ENCODE peak calls at places on chromosome 5, in nine cellular contexts. G, E, W, U, N, B, K, Y and I are unnamed samples.

GRCh38 chr5:147763791-147764525 is 18.6 kb downstream of the JAKMIP2 start:
- DNase-seq in G (no peak), E (no peak), W (no peak), U (no peak), N (no peak), B (no peak), K (no peak), Y (no peak), I (no peak)

GRCh38 chr5:135535820-135536801 is at the start of gene NEUROG1:
- DNase-seq in G (no peak), E (no peak), W (no peak), U (no peak), N (no peak), B (no peak), K (no peak), Y (no peak), I (no peak)

GRCh38 chr5:128144491-128144890 is 60.9 kb downstream of the SLC12A2 start:
- DNase-seq in G (no peak), E (no peak), W (no peak), U (no peak), N (no peak), B (no peak), K (no peak), Y (no peak), I (no peak)

GRCh38 chr5:76801159-76801802 is 17.5 kb upstream of the F2RL1 start:
- DNase-seq in G (no peak), E (no peak), W (peak; percentile 56), U (no peak), N (no peak), B (no peak), K (no peak), Y (no peak), I (no peak)

GRCh38 chr5:109411627-109412026 is 1.9 kb upstream of the PJA2 start:
- DNase-seq in G (no peak), E (no peak), W (no peak), U (no peak), N (no peak), B (no peak), K (no peak), Y (peak; percentile 15), I (no peak)

GRCh38 chr5:14872070-14872989 is 752 bp upstream of the ANKH start:
- DNase-seq in G (peak; percentile 80), E (peak; percentile 58), W (peak; percentile 87), U (peak; percentile 58), N (peak; percentile 81), B (peak; percentile 33), K (peak; percentile 64), Y (peak; percentile 21), I (no peak)

GRCh38 chr5:65907138-65907537 is 19.2 kb upstream of the ERBIN start:
- DNase-seq in G (no peak), E (no peak), W (no peak), U (no peak), N (no peak), B (no peak), K (no peak), Y (no peak), I (no peak)

GRCh38 chr5:57171818-57172465 is 1.9 kb upstream of the GPBP1 start:
- DNase-seq in G (no peak), E (peak; percentile 37), W (no peak), U (no peak), N (no peak), B (peak; percentile 45), K (no peak), Y (no peak), I (no peak)

GRCh38 chr5:136094913-136095641 is 37.6 kb upstream of the SMAD5 start:
- DNase-seq in G (no peak), E (no peak), W (no peak), U (no peak), N (no peak), B (no peak), K (no peak), Y (no peak), I (no peak)

GRCh38 chr5:53422539-53422938 is 57.9 kb upstream of the FST start:
- DNase-seq in G (no peak), E (no peak), W (no peak), U (no peak), N (no peak), B (no peak), K (no peak), Y (no peak), I (no peak)

GRCh38 chr5:38008198-38008597 is 168.4 kb upstream of the GDNF start:
- DNase-seq in G (no peak), E (no peak), W (no peak), U (no peak), N (no peak), B (no peak), K (no peak), Y (no peak), I (no peak)

GRCh38 chr5:178378527-178379484 is 146.2 kb upstream of the PHYKPL start:
- DNase-seq in G (no peak), E (no peak), W (no peak), U (no peak), N (no peak), B (no peak), K (no peak), Y (no peak), I (no peak)

GRCh38 chr5:139634028-139634325 is 14.2 kb upstream of the CXXC5 start:
- DNase-seq in G (no peak), E (peak; percentile 13), W (no peak), U (no peak), N (no peak), B (no peak), K (peak; percentile 69), Y (no peak), I (no peak)

GRCh38 chr5:38404236-38404635 is 145.9 kb downstream of the EGFLAM start:
- DNase-seq in G (no peak), E (no peak), W (no peak), U (no peak), N (no peak), B (no peak), K (no peak), Y (no peak), I (no peak)

GRCh38 chr5:160315968-160316367 is 3.6 kb upstream of the CCNJL start:
- DNase-seq in G (no peak), E (peak; percentile 51), W (no peak), U (no peak), N (no peak), B (no peak), K (peak; percentile 4), Y (peak; percentile 76), I (no peak)

GRCh38 chr5:180599590-180599914 is 8.3 kb upstream of the SCGB3A1 start:
- DNase-seq in G (no peak), E (no peak), W (no peak), U (no peak), N (no peak), B (no peak), K (no peak), Y (no peak), I (no peak)

GRCh38 chr5:62785588-62785987 is 207.0 kb downstream of the LRRC70 start:
- DNase-seq in G (no peak), E (no peak), W (no peak), U (no peak), N (no peak), B (no peak), K (no peak), Y (no peak), I (no peak)

GRCh38 chr5:79636981-79637733 is 24.9 kb downstream of the TENT2 start:
- DNase-seq in G (no peak), E (no peak), W (no peak), U (no peak), N (no peak), B (no peak), K (no peak), Y (no peak), I (no peak)

GRCh38 chr5:174436805-174437204 is 287.6 kb upstream of the MSX2 start:
- DNase-seq in G (no peak), E (no peak), W (no peak), U (no peak), N (no peak), B (no peak), K (no peak), Y (no peak), I (no peak)
- H3K4me3 ChIP-seq in G (no peak overlapping the region), E (no peak overlapping the region), W (no peak overlapping the region), U (no peak overlapping the region), N (no peak overlapping the region), B (no peak overlapping the region), K (no peak overlapping the region), Y (no peak overlapping the region), I (no peak overlapping the region)

GRCh38 chr5:138226917-138227316 is 13.8 kb upstream of the CDC23 start:
- DNase-seq in G (no peak), E (no peak), W (no peak), U (no peak), N (no peak), B (no peak), K (no peak), Y (no peak), I (no peak)

GRCh38 chr5:138230981-138231589 is 18.0 kb upstream of the CDC23 start:
- DNase-seq in G (no peak), E (peak; percentile 50), W (no peak), U (no peak), N (no peak), B (no peak), K (no peak), Y (no peak), I (no peak)

GRCh38 chr5:138233280-138233679 is 20.2 kb upstream of the CDC23 start:
- DNase-seq in G (no peak), E (no peak), W (no peak), U (no peak), N (no peak), B (no peak), K (no peak), Y (no peak), I (no peak)

GRCh38 chr5:138229387-138229786 is 16.3 kb upstream of the CDC23 start:
- DNase-seq in G (no peak), E (no peak), W (no peak), U (no peak), N (no peak), B (no peak), K (no peak), Y (no peak), I (no peak)

DNA sequence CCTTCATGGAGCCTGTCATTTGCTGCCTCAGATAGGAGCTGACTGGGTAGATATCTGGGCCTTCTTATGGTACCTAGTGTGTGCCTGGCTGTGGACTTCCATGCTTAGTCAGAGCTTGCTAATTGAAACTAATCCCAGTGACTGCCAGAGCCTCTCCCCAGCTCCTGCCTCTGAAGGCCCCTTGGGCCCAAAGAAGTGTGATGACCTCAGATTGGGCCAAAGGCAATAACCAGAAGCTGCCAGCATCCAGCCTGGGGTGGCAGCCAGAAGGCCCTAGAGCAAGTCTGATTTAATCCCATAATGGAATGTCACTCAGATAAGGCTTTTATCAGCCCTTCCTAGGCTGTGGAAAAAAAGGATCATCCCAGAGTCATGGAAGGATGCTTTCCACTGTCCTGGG is 17.1 kb upstream of the CDC23 start:
- DNase-seq in G (no peak), E (peak; percentile 31), W (peak; percentile 73), U (no peak), N (peak; percentile 72), B (no peak), K (no peak), Y (no peak), I (no peak)
- H3K27ac ChIP-seq in G (no peak overlapping the region), E (peak overlapping the region; percentile 26), W (peak overlapping the region; percentile 62), U (no peak overlapping the region), N (no peak overlapping the region), B (no peak overlapping the region), K (no peak overlapping the region), Y (no peak overlapping the region), I (no peak overlapping the region)

GRCh38 chr5:174472956-174473355 is 251.4 kb upstream of the MSX2 start:
- DNase-seq in G (no peak), E (no peak), W (no peak), U (no peak), N (no peak), B (no peak), K (no peak), Y (no peak), I (no peak)
- H3K9me3 ChIP-seq in G (no peaks in the 10 kb centered on the region), E (peaks cover 21% of the 10 kb centered on the region), W (peaks cover 7% of the 10 kb centered on the region), U (no peaks in the 10 kb centered on the region), N (no peaks in the 10 kb centered on the region), B (no peaks in the 10 kb centered on the region), K (no peaks in the 10 kb centered on the region), Y (peaks cover 4% of the 10 kb centered on the region), I (no peaks in the 10 kb centered on the region)

GRCh38 chr5:141402553-141403328 is at the start of gene PCDHGA9:
- DNase-seq in G (no peak), E (no peak), W (no peak), U (no peak), N (peak; percentile 30), B (no peak), K (no peak), Y (no peak), I (no peak)
- H3K4me3 ChIP-seq in G (peak within 1 kb of the TSS; percentile 10), E (no peak within 1 kb of the TSS), W (no peak within 1 kb of the TSS), U (peak within 1 kb of the TSS; percentile 16), N (no peak within 1 kb of the TSS), B (no peak within 1 kb of the TSS), K (no peak within 1 kb of the TSS), Y (no peak within 1 kb of the TSS), I (no peak within 1 kb of the TSS)